ENCODE peak calls at places on chromosomes 2 and 18, in four cellular contexts. Y, Z, V and M are unnamed samples.

GRCh38 chr2:37282746-37283145 is 41.9 kb downstream of the PRKD3 start:
- DNase-seq in Y (no peak), Z (no peak), V (no peak), M (no peak)

GRCh38 chr2:150485114-150485870 is 2.2 kb downstream of the RND3 start:
- DNase-seq in Y (peak), Z (no peak), V (no peak), M (peak)

GRCh38 chr2:174522553-174522952 is 35.7 kb upstream of the GPR155 start:
- DNase-seq in Y (no peak), Z (no peak), V (no peak), M (no peak)

GRCh38 chr18:75238786-75239185 is 28.2 kb downstream of the TSHZ1 start:
- DNase-seq in Y (no peak), Z (no peak), V (no peak), M (no peak)

GRCh38 chr18:56615738-56616520 is 22.5 kb downstream of the TXNL1 start:
- DNase-seq in Y (no peak), Z (no peak), V (no peak), M (no peak)

GRCh38 chr2:50126845-50127244 is 905.1 kb downstream of the NRXN1 start:
- DNase-seq in Y (no peak), Z (no peak), V (no peak), M (no peak)

GRCh38 chr2:40192864-40193669 is 258.8 kb downstream of the SLC8A1 start:
- DNase-seq in Y (no peak), Z (no peak), V (no peak), M (no peak)

GRCh38 chr2:206219957-206220356 is 54.5 kb upstream of the ZDBF2 start:
- DNase-seq in Y (no peak), Z (no peak), V (no peak), M (no peak)

GRCh38 chr18:67728364-67728763 is 211.8 kb upstream of the DSEL start:
- DNase-seq in Y (no peak), Z (no peak), V (no peak), M (no peak)

GRCh38 chr2:8984152-8984551 is 19.3 kb downstream of the MBOAT2 start:
- DNase-seq in Y (no peak), Z (peak), V (no peak), M (no peak)

GRCh38 chr18:8654482-8655451 is 45.5 kb downstream of the RAB12 start:
- DNase-seq in Y (no peak), Z (no peak), V (peak), M (no peak)

GRCh38 chr2:33810046-33810835 is 211.1 kb upstream of the FAM98A start:
- DNase-seq in Y (no peak), Z (no peak), V (no peak), M (no peak)
- TF ChIP-seq TAF1 in Y (no peak), Z (no peak), V (no peak), M (no peak)

GRCh38 chr2:56656826-56657225 is 473.0 kb downstream of the CCDC85A start:
- DNase-seq in Y (no peak), Z (no peak), V (no peak), M (no peak)
- TF ChIP-seq TAF1 in Y (no peak), Z (no peak), V (no peak), M (no peak)

DNA sequence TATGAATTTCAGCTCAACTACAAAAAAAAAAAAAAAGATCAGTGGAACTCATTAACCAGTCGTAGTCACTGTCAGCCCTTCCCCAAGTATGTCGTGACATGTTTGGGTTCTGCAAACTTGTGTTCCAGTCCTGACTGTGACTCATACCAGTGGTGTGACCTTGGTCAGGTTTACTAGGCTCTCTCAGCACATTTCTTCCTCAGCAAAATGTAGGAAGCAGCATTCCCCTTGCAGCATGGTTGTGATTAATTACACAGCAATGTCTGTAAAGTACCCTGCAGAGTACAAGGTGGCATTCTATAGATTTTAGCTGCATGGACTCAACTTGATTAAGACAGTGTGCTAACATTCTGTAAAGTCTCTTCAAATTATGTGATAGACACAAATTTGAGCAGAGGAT is 156.9 kb downstream of the LAMA1 start:
- DNase-seq in Y (no peak), Z (no peak), V (no peak), M (no peak)
- TF ChIP-seq TAF1 in Y (no peak), Z (no peak), V (no peak), M (no peak)

GRCh38 chr2:230893881-230894781 is 29.4 kb downstream of the ITM2C start:
- DNase-seq in Y (no peak), Z (no peak), V (no peak), M (no peak)

GRCh38 chr2:230895536-230896345 is 29.3 kb downstream of the GPR55 start:
- DNase-seq in Y (no peak), Z (no peak), V (no peak), M (no peak)

GRCh38 chr2:230898661-230899091 is 26.4 kb downstream of the GPR55 start:
- DNase-seq in Y (no peak), Z (no peak), V (no peak), M (no peak)

GRCh38 chr2:230898016-230898415 is 27.0 kb downstream of the GPR55 start:
- DNase-seq in Y (no peak), Z (no peak), V (no peak), M (no peak)

GRCh38 chr2:230896346-230897115 is 28.5 kb downstream of the GPR55 start:
- DNase-seq in Y (no peak), Z (no peak), V (no peak), M (no peak)
- TF ChIP-seq TAF1 in Y (no peak), Z (no peak), V (no peak), M (no peak)

GRCh38 chr2:181123798-181124217 is 143.4 kb downstream of the UBE2E3 start:
- DNase-seq in Y (peak), Z (peak), V (no peak), M (peak)
- TF ChIP-seq TAF1 in Y (peak), Z (peak), V (no peak), M (no peak)

GRCh38 chr18:22422909-22423548 is 5.3 kb upstream of the CTAGE1 start:
- DNase-seq in Y (no peak), Z (no peak), V (no peak), M (no peak)
- TF ChIP-seq TAF1 in Y (no peak), Z (no peak), V (no peak), M (no peak)

DNA sequence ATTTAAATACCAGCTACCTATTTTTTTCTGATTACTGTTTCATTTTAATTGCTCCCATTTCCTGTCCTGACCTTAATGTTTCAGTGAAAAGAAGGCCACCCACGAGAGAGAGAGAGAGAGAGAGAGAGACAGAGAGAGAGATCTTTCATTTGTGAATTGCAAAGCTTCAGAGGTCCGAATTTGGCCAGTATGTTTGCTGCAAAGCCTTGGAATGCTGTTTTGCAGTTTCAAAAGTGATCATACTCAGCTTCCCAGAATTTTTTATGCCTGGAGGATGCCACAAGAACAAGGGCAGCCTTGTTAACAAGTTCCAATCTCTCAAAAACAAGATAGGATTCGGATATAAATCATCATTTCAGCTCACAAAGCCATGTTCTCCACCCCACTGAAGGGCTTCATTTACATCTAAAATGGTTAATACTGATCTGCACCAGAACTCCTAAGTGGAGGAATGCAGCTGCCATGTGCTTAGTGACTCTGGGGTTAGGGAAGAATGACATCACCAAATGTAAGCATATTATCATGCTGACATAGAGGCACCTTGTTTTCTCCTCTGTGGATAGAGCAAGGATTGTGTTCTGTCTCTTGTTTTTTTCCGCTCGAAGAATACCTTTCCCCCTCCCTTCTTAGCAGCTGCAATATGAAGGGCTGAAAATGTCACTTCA is 478.4 kb downstream of the ARHGAP15 start:
- DNase-seq in Y (no peak), Z (no peak), V (no peak), M (no peak)
- TF ChIP-seq TAF1 in Y (no peak), Z (no peak), V (no peak), M (no peak)